ENCODE peak calls at places on chromosomes 1 and 21, in ten cellular contexts. P, D, Y, N, B, T, K, E, R and A are unnamed samples.

GRCh38 chr1:195806060-195806459 is 802.2 kb downstream of the KCNT2 start:
- DNase-seq in E (no peak), D (no peak), Y (no peak), P (no peak), T (no peak), R (no peak), K (no peak), N (no peak), B (no peak), A (no peak)

GRCh38 chr1:205748398-205749093 is 1.4 kb downstream of the NUCKS1 start:
- DNase-seq in D (peak; percentile 25), B (no peak), Y (peak; percentile 46), E (peak; percentile 15), N (peak; percentile 31), T (peak; percentile 63), P (no peak), K (peak; percentile 58), R (peak; percentile 86), A (no peak)

GRCh38 chr1:223765036-223765718 is 52.8 kb downstream of the CAPN2 start:
- DNase-seq in R (no peak), B (peak; percentile 52), N (no peak), Y (no peak), P (peak; percentile 31), K (no peak), T (no peak), D (no peak), E (no peak), A (no peak)

GRCh38 chr1:203765029-203765837 is at the start of gene LAX1:
- DNase-seq in T (peak; percentile 90), N (no peak), P (no peak), K (peak; percentile 78), Y (no peak), B (no peak), D (no peak), R (no peak), E (peak; percentile 62), A (peak; percentile 90)

GRCh38 chr1:168687796-168688195 is 41.2 kb downstream of the DPT start:
- DNase-seq in K (peak; percentile 3), D (no peak), Y (no peak), N (no peak), R (no peak), T (no peak), E (no peak), P (no peak), B (no peak), A (no peak)

GRCh38 chr1:229370601-229371021 is 27.8 kb upstream of the CCSAP start:
- DNase-seq in Y (no peak), R (no peak), K (no peak), E (no peak), D (no peak), N (peak; percentile 35), T (no peak), B (no peak), P (no peak), A (no peak)

GRCh38 chr1:31302749-31303441 is 6.1 kb downstream of the ZCCHC17 start:
- DNase-seq in B (no peak), P (no peak), E (no peak), T (no peak), Y (no peak), K (no peak), D (no peak), R (peak; percentile 33), N (no peak), A (no peak)

GRCh38 chr1:171913385-171913784 is 72.1 kb downstream of the DNM3 start:
- DNase-seq in D (peak; percentile 1), Y (no peak), T (no peak), K (peak; percentile 63), B (no peak), E (no peak), R (peak; percentile 24), N (peak; percentile 67), P (no peak), A (no peak)

GRCh38 chr1:220151454-220151853 is 57.5 kb downstream of the IARS2 start:
- DNase-seq in P (no peak), R (peak; percentile 11), K (peak; percentile 75), Y (peak; percentile 19), T (no peak), N (no peak), D (no peak), B (no peak), E (no peak), A (no peak)

GRCh38 chr1:42379794-42380616 is 587 bp upstream of the RIMKLA start:
- DNase-seq in N (peak; percentile 18), D (peak; percentile 6), Y (peak; percentile 64), R (peak; percentile 28), K (peak; percentile 37), B (peak; percentile 69), E (no peak), P (peak; percentile 74), T (peak; percentile 14), A (no peak)

GRCh38 chr21:45926281-45926680 is 55.3 kb upstream of the COL6A1 start:
- DNase-seq in Y (no peak), N (no peak), B (no peak), T (no peak), D (peak; percentile 9), E (no peak), P (no peak), K (no peak), R (no peak), A (no peak)

GRCh38 chr1:44302557-44302956 is 52.5 kb downstream of the ERI3 start:
- DNase-seq in R (no peak), N (no peak), Y (no peak), B (no peak), P (no peak), T (no peak), E (no peak), K (no peak), D (no peak), A (no peak)

GRCh38 chr21:31733521-31734149 is 1.7 kb upstream of the SCAF4 start:
- DNase-seq in B (peak; percentile 55), K (no peak), Y (no peak), E (no peak), R (no peak), N (no peak), D (no peak), P (no peak), T (no peak), A (no peak)

GRCh38 chr21:28769683-28770082 is 223.0 kb downstream of the LTN1 start:
- DNase-seq in P (no peak), R (peak; percentile 34), D (no peak), K (no peak), B (no peak), N (no peak), E (no peak), Y (no peak), T (peak; percentile 28), A (no peak)

GRCh38 chr1:47231314-47232186 is 475 bp downstream of the TAL1 start:
- DNase-seq in R (peak; percentile 62), P (no peak), T (peak; percentile 41), E (no peak), D (no peak), B (peak; percentile 91), Y (peak; percentile 41), N (no peak), K (peak; percentile 78), A (peak; percentile 69)

GRCh38 chr1:15038232-15039016 is 115.1 kb upstream of the TMEM51 start:
- DNase-seq in N (peak; percentile 51), B (peak; percentile 33), P (no peak), E (no peak), T (peak; percentile 52), Y (no peak), K (peak; percentile 51), D (no peak), R (peak; percentile 33), A (no peak)

GRCh38 chr1:85850238-85850637 is 142.0 kb upstream of the ZNHIT6 start:
- DNase-seq in K (peak; percentile 5), D (peak; percentile 59), Y (peak; percentile 62), R (peak; percentile 91), E (no peak), N (peak; percentile 82), B (no peak), P (no peak), T (no peak), A (no peak)

GRCh38 chr1:94248956-94249688 is 11.7 kb upstream of the ARHGAP29 start:
- DNase-seq in Y (peak; percentile 30), N (no peak), R (no peak), D (no peak), K (no peak), B (no peak), P (no peak), E (no peak), T (no peak), A (no peak)

GRCh38 chr1:16716691-16717173 is 23.6 kb upstream of the RNU1-4 start:
- DNase-seq in E (no peak), T (no peak), D (no peak), K (no peak), Y (no peak), P (no peak), R (no peak), N (no peak), B (no peak), A (peak; percentile 55)

GRCh38 chr1:25933479-25934365 is 27.5 kb upstream of the STMN1 start:
- DNase-seq in Y (no peak), E (no peak), P (no peak), K (no peak), R (no peak), N (no peak), B (peak; percentile 38), D (no peak), T (no peak), A (no peak)

GRCh38 chr1:189628857-189629256 is 848.8 kb downstream of the BRINP3 start:
- DNase-seq in K (no peak), Y (no peak), N (no peak), B (no peak), E (no peak), D (no peak), R (no peak), T (no peak), P (no peak), A (no peak)

GRCh38 chr1:61293986-61294504 is 211.7 kb downstream of the NFIA start:
- DNase-seq in Y (no peak), D (no peak), R (peak; percentile 52), E (no peak), P (no peak), N (no peak), K (no peak), B (no peak), T (no peak), A (no peak)

GRCh38 chr21:31872072-31872451 is 758 bp upstream of the HUNK start:
- DNase-seq in Y (no peak), K (no peak), D (no peak), R (no peak), E (no peak), P (no peak), N (no peak), B (no peak), T (no peak), A (no peak)

GRCh38 chr21:45417951-45418300 is 13.0 kb downstream of the COL18A1 start:
- DNase-seq in R (no peak), D (no peak), Y (no peak), E (no peak), T (no peak), N (no peak), K (no peak), P (no peak), B (peak; percentile 62), A (no peak)

GRCh38 chr1:152034654-152035405 is 2.0 kb downstream of the S100A11 start:
- DNase-seq in B (peak; percentile 49), K (peak; percentile 66), N (peak; percentile 93), T (peak; percentile 85), R (peak; percentile 62), P (peak; percentile 60), E (no peak), D (peak; percentile 60), Y (peak; percentile 63), A (peak; percentile 84)

GRCh38 chr1:245016700-245017099 is 138.1 kb upstream of the KIF26B start:
- DNase-seq in N (no peak), P (no peak), D (no peak), Y (no peak), T (no peak), B (no peak), R (no peak), K (no peak), E (no peak), A (no peak)

GRCh38 chr1:1947493-1947892 is 28.4 kb upstream of the TMEM52 start:
- DNase-seq in E (no peak), P (no peak), K (no peak), R (no peak), N (no peak), Y (no peak), T (no peak), D (no peak), B (no peak), A (no peak)

GRCh38 chr1:188017921-188018320 is 1189.2 kb downstream of the PLA2G4A start:
- DNase-seq in N (no peak), P (no peak), E (no peak), D (no peak), Y (no peak), T (no peak), R (no peak), K (no peak), B (no peak), A (no peak)